ENCODE peak calls at places on chromosome 15, in nine cellular contexts. One of them, this sample, is unnamed.

GRCh38 chr15:55791576-55792400 is 48.8 kb upstream of the PRTG start:
- DNase-seq in K562: no peak
- DNase-seq in GM23338: no peak
- DNase-seq in HCT116: no peak
- DNase-seq in GM12878: no peak
- DNase-seq in Panc1: no peak
- DNase-seq in SK-N-SH: no peak
- DNase-seq in HepG2: no peak
- DNase-seq in HL-60: no peak
- DNase-seq in this sample: peak

GRCh38 chr15:71294636-71295241 is 179.5 kb downstream of the THSD4 start:
- DNase-seq in K562: no peak
- DNase-seq in GM23338: no peak
- DNase-seq in HCT116: peak
- DNase-seq in GM12878: no peak
- DNase-seq in Panc1: no peak
- DNase-seq in SK-N-SH: no peak
- DNase-seq in HepG2: no peak
- DNase-seq in HL-60: no peak
- DNase-seq in this sample: peak

GRCh38 chr15:29070471-29071192 is 184.9 kb downstream of the APBA2 start:
- DNase-seq in K562: no peak
- DNase-seq in GM23338: no peak
- DNase-seq in HCT116: no peak
- DNase-seq in GM12878: no peak
- DNase-seq in Panc1: no peak
- DNase-seq in SK-N-SH: no peak
- DNase-seq in HepG2: no peak
- DNase-seq in HL-60: no peak
- DNase-seq in this sample: no peak

GRCh38 chr15:39736646-39737550 is 45.7 kb downstream of the FSIP1 start:
- DNase-seq in K562: no peak
- DNase-seq in GM23338: no peak
- DNase-seq in HCT116: no peak
- DNase-seq in GM12878: no peak
- DNase-seq in Panc1: no peak
- DNase-seq in SK-N-SH: no peak
- DNase-seq in HepG2: no peak
- DNase-seq in HL-60: no peak
- DNase-seq in this sample: no peak

GRCh38 chr15:90004671-90005070 is 3.5 kb downstream of the ZNF710 start:
- DNase-seq in K562: no peak
- DNase-seq in GM23338: no peak
- DNase-seq in HCT116: no peak
- DNase-seq in GM12878: no peak
- DNase-seq in Panc1: peak
- DNase-seq in SK-N-SH: no peak
- DNase-seq in HepG2: peak
- DNase-seq in HL-60: peak
- DNase-seq in this sample: peak

GRCh38 chr15:42131826-42132806 is 24.3 kb downstream of the PLA2G4F start:
- DNase-seq in K562: no peak
- DNase-seq in GM23338: no peak
- DNase-seq in HCT116: no peak
- DNase-seq in GM12878: no peak
- DNase-seq in Panc1: no peak
- DNase-seq in SK-N-SH: no peak
- DNase-seq in HepG2: no peak
- DNase-seq in HL-60: no peak
- DNase-seq in this sample: no peak

GRCh38 chr15:96359772-96360498 is 29.4 kb downstream of the NR2F2 start:
- DNase-seq in K562: no peak
- DNase-seq in GM23338: peak
- DNase-seq in HCT116: no peak
- DNase-seq in GM12878: no peak
- DNase-seq in Panc1: no peak
- DNase-seq in SK-N-SH: peak
- DNase-seq in HepG2: no peak
- DNase-seq in HL-60: no peak
- DNase-seq in this sample: no peak

GRCh38 chr15:40239671-40240618 is 1.1 kb downstream of the PAK6 start:
- DNase-seq in K562: no peak
- DNase-seq in GM23338: peak
- DNase-seq in HCT116: no peak
- DNase-seq in GM12878: no peak
- DNase-seq in Panc1: no peak
- DNase-seq in SK-N-SH: no peak
- DNase-seq in HepG2: no peak
- DNase-seq in HL-60: no peak
- DNase-seq in this sample: no peak

GRCh38 chr15:58369261-58369699 is 62.5 kb upstream of the LIPC start:
- DNase-seq in K562: no peak
- DNase-seq in GM23338: no peak
- DNase-seq in HCT116: no peak
- DNase-seq in GM12878: no peak
- DNase-seq in Panc1: no peak
- DNase-seq in SK-N-SH: no peak
- DNase-seq in HepG2: peak
- DNase-seq in HL-60: no peak
- DNase-seq in this sample: no peak

GRCh38 chr15:99086327-99086667 is 18.6 kb upstream of the SYNM start:
- DNase-seq in K562: no peak
- DNase-seq in GM23338: no peak
- DNase-seq in HCT116: no peak
- DNase-seq in GM12878: no peak
- DNase-seq in Panc1: no peak
- DNase-seq in SK-N-SH: no peak
- DNase-seq in HepG2: no peak
- DNase-seq in HL-60: no peak
- DNase-seq in this sample: no peak

GRCh38 chr15:69035205-69035917 is 20.9 kb downstream of the NOX5 start:
- DNase-seq in K562: peak
- DNase-seq in GM23338: peak
- DNase-seq in HCT116: no peak
- DNase-seq in GM12878: no peak
- DNase-seq in Panc1: no peak
- DNase-seq in SK-N-SH: no peak
- DNase-seq in HepG2: peak
- DNase-seq in HL-60: peak
- DNase-seq in this sample: peak

GRCh38 chr15:76460871-76461270 is 124.3 kb downstream of the ISL2 start:
- DNase-seq in K562: no peak
- DNase-seq in GM23338: no peak
- DNase-seq in HCT116: no peak
- DNase-seq in GM12878: no peak
- DNase-seq in Panc1: no peak
- DNase-seq in SK-N-SH: no peak
- DNase-seq in HepG2: no peak
- DNase-seq in HL-60: no peak
- DNase-seq in this sample: no peak

GRCh38 chr15:34616613-34617012 is 33.2 kb upstream of the GOLGA8B start:
- DNase-seq in K562: peak
- DNase-seq in GM23338: peak
- DNase-seq in HCT116: peak
- DNase-seq in GM12878: no peak
- DNase-seq in Panc1: no peak
- DNase-seq in SK-N-SH: no peak
- DNase-seq in HepG2: peak
- DNase-seq in HL-60: no peak
- DNase-seq in this sample: peak

GRCh38 chr15:81225161-81225671 is 28.5 kb downstream of the IL16 start:
- DNase-seq in K562: no peak
- DNase-seq in GM23338: no peak
- DNase-seq in HCT116: no peak
- DNase-seq in GM12878: no peak
- DNase-seq in Panc1: no peak
- DNase-seq in SK-N-SH: no peak
- DNase-seq in HepG2: no peak
- DNase-seq in HL-60: no peak
- DNase-seq in this sample: no peak

GRCh38 chr15:81227716-81228115 is 31.0 kb downstream of the IL16 start:
- DNase-seq in K562: no peak
- DNase-seq in GM23338: no peak
- DNase-seq in HCT116: no peak
- DNase-seq in GM12878: no peak
- DNase-seq in Panc1: no peak
- DNase-seq in SK-N-SH: no peak
- DNase-seq in HepG2: no peak
- DNase-seq in HL-60: no peak
- DNase-seq in this sample: no peak

GRCh38 chr15:81224232-81224631 is 27.6 kb downstream of the IL16 start:
- DNase-seq in K562: no peak
- DNase-seq in GM23338: no peak
- DNase-seq in HCT116: no peak
- DNase-seq in GM12878: no peak
- DNase-seq in Panc1: no peak
- DNase-seq in SK-N-SH: no peak
- DNase-seq in HepG2: no peak
- DNase-seq in HL-60: no peak
- DNase-seq in this sample: no peak

GRCh38 chr15:81235276-81235675 is 38.6 kb downstream of the IL16 start:
- DNase-seq in K562: no peak
- DNase-seq in GM23338: no peak
- DNase-seq in HCT116: no peak
- DNase-seq in GM12878: no peak
- DNase-seq in Panc1: no peak
- DNase-seq in SK-N-SH: no peak
- DNase-seq in HepG2: no peak
- DNase-seq in HL-60: no peak
- DNase-seq in this sample: no peak

GRCh38 chr15:81229596-81229995 is 32.9 kb downstream of the IL16 start:
- DNase-seq in K562: no peak
- DNase-seq in GM23338: no peak
- DNase-seq in HCT116: no peak
- DNase-seq in GM12878: no peak
- DNase-seq in Panc1: no peak
- DNase-seq in SK-N-SH: no peak
- DNase-seq in HepG2: no peak
- DNase-seq in HL-60: no peak
- DNase-seq in this sample: no peak
- TF ChIP-seq REST in K562: no peak
- TF ChIP-seq REST in GM23338: no peak
- TF ChIP-seq REST in HCT116: no peak
- TF ChIP-seq REST in GM12878: no peak
- TF ChIP-seq REST in Panc1: no peak
- TF ChIP-seq REST in SK-N-SH: no peak
- TF ChIP-seq REST in HepG2: no peak
- TF ChIP-seq REST in HL-60: no peak
- TF ChIP-seq REST in this sample: no peak

GRCh38 chr15:60511351-60512157 is 32.6 kb upstream of the ICE2 start:
- DNase-seq in K562: no peak
- DNase-seq in GM23338: no peak
- DNase-seq in HCT116: no peak
- DNase-seq in GM12878: no peak
- DNase-seq in Panc1: no peak
- DNase-seq in SK-N-SH: no peak
- DNase-seq in HepG2: no peak
- DNase-seq in HL-60: no peak
- DNase-seq in this sample: no peak

GRCh38 chr15:60510006-60510405 is 31.1 kb upstream of the ICE2 start:
- DNase-seq in K562: no peak
- DNase-seq in GM23338: no peak
- DNase-seq in HCT116: no peak
- DNase-seq in GM12878: no peak
- DNase-seq in Panc1: no peak
- DNase-seq in SK-N-SH: no peak
- DNase-seq in HepG2: no peak
- DNase-seq in HL-60: no peak
- DNase-seq in this sample: no peak

GRCh38 chr15:60509470-60509869 is 30.5 kb upstream of the ICE2 start:
- DNase-seq in K562: no peak
- DNase-seq in GM23338: no peak
- DNase-seq in HCT116: no peak
- DNase-seq in GM12878: no peak
- DNase-seq in Panc1: no peak
- DNase-seq in SK-N-SH: no peak
- DNase-seq in HepG2: no peak
- DNase-seq in HL-60: no peak
- DNase-seq in this sample: no peak

GRCh38 chr15:60508442-60508841 is 29.5 kb upstream of the ICE2 start:
- DNase-seq in K562: no peak
- DNase-seq in GM23338: no peak
- DNase-seq in HCT116: no peak
- DNase-seq in GM12878: no peak
- DNase-seq in Panc1: no peak
- DNase-seq in SK-N-SH: no peak
- DNase-seq in HepG2: no peak
- DNase-seq in HL-60: no peak
- DNase-seq in this sample: no peak

GRCh38 chr15:60507596-60508424 is 28.9 kb upstream of the ICE2 start:
- DNase-seq in K562: peak
- DNase-seq in GM23338: peak
- DNase-seq in HCT116: peak
- DNase-seq in GM12878: peak
- DNase-seq in Panc1: no peak
- DNase-seq in SK-N-SH: peak
- DNase-seq in HepG2: peak
- DNase-seq in HL-60: peak
- DNase-seq in this sample: peak
- TF ChIP-seq REST in K562: no peak
- TF ChIP-seq REST in GM23338: no peak
- TF ChIP-seq REST in HCT116: no peak
- TF ChIP-seq REST in GM12878: no peak
- TF ChIP-seq REST in Panc1: no peak
- TF ChIP-seq REST in SK-N-SH: no peak
- TF ChIP-seq REST in HepG2: no peak
- TF ChIP-seq REST in HL-60: no peak
- TF ChIP-seq REST in this sample: no peak

GRCh38 chr15:66172339-66172980 is 81.1 kb downstream of the MEGF11 start:
- DNase-seq in K562: no peak
- DNase-seq in GM23338: no peak
- DNase-seq in HCT116: no peak
- DNase-seq in GM12878: no peak
- DNase-seq in Panc1: no peak
- DNase-seq in SK-N-SH: no peak
- DNase-seq in HepG2: no peak
- DNase-seq in HL-60: no peak
- DNase-seq in this sample: no peak
- TF ChIP-seq REST in K562: no peak
- TF ChIP-seq REST in GM23338: no peak
- TF ChIP-seq REST in HCT116: no peak
- TF ChIP-seq REST in GM12878: no peak
- TF ChIP-seq REST in Panc1: no peak
- TF ChIP-seq REST in SK-N-SH: no peak
- TF ChIP-seq REST in HepG2: no peak
- TF ChIP-seq REST in HL-60: no peak
- TF ChIP-seq REST in this sample: no peak

DNA sequence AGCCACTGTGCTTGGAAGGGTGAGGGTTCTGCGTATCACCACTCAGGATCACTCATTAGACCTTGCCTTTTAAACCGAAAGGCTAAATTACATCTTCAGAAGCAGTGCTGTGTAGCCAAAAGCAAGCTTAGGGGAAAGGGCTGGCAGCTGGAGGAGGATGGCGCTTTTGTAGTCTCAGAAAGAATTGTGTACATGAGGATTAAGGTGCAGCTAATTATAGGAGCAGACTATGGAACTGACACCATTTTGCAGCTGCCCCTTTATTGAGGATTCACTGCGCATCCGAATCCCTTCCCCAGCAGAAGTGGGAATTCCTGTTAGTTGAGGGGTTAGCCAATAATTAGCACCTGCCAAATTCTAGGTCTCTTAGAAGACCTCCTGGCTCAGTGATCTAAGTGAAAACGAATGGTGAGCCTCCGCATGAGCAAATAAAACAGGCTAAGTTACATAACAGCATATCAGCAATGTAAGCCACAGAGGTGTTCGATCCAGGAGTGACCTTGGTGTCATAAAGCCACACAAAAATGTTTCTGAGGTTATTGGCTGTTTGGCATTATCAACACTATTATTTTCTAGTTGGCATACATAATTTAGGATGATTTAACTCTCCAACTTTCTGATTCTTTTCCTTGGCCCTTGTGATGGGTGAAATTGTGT is 42.6 kb upstream of the SEMA6D start:
- DNase-seq in K562: no peak
- DNase-seq in GM23338: no peak
- DNase-seq in HCT116: no peak
- DNase-seq in GM12878: no peak
- DNase-seq in Panc1: no peak
- DNase-seq in SK-N-SH: no peak
- DNase-seq in HepG2: no peak
- DNase-seq in HL-60: no peak
- DNase-seq in this sample: no peak
- TF ChIP-seq REST in K562: no peak
- TF ChIP-seq REST in GM23338: no peak
- TF ChIP-seq REST in HCT116: no peak
- TF ChIP-seq REST in GM12878: no peak
- TF ChIP-seq REST in Panc1: no peak
- TF ChIP-seq REST in SK-N-SH: no peak
- TF ChIP-seq REST in HepG2: no peak
- TF ChIP-seq REST in HL-60: no peak
- TF ChIP-seq REST in this sample: no peak

This sample was measured in A549.